ENCODE peak calls at places on chromosomes 11 and 22, in six cellular contexts. One of them, this sample, is unnamed.

GRCh38 chr22:43996170-43996980 is 27.7 kb upstream of the PARVB start:
- DNase-seq in H1: no peak
- DNase-seq in prostate gland: no peak
- DNase-seq in ovary: no peak
- DNase-seq in left ventricle myocardium inferior: peak
- DNase-seq in HL-60: peak
- DNase-seq in this sample: peak

GRCh38 chr22:25482868-25483639 is 81.4 kb upstream of the GRK3 start:
- DNase-seq in H1: no peak
- DNase-seq in prostate gland: peak
- DNase-seq in ovary: no peak
- DNase-seq in left ventricle myocardium inferior: no peak
- DNase-seq in HL-60: no peak
- DNase-seq in this sample: no peak

GRCh38 chr22:39098026-39098425 is 982 bp downstream of the APOBEC3H start:
- DNase-seq in H1: no peak
- DNase-seq in prostate gland: no peak
- DNase-seq in ovary: no peak
- DNase-seq in left ventricle myocardium inferior: no peak
- DNase-seq in HL-60: no peak
- DNase-seq in this sample: peak

GRCh38 chr11:69899957-69900821 is 81.0 kb upstream of the FGF3 start:
- DNase-seq in H1: no peak
- DNase-seq in prostate gland: no peak
- DNase-seq in ovary: no peak
- DNase-seq in left ventricle myocardium inferior: no peak
- DNase-seq in HL-60: no peak
- DNase-seq in this sample: no peak

GRCh38 chr11:128299132-128299726 is 288.1 kb downstream of the ETS1 start:
- DNase-seq in H1: no peak
- DNase-seq in prostate gland: no peak
- DNase-seq in ovary: no peak
- DNase-seq in left ventricle myocardium inferior: no peak
- DNase-seq in HL-60: no peak
- DNase-seq in this sample: no peak

GRCh38 chr11:3044004-3044403 is 13.2 kb downstream of the CARS1 start:
- DNase-seq in H1: no peak
- DNase-seq in prostate gland: no peak
- DNase-seq in ovary: no peak
- DNase-seq in left ventricle myocardium inferior: peak
- DNase-seq in HL-60: no peak
- DNase-seq in this sample: no peak

GRCh38 chr11:30826911-30827310 is 240.8 kb upstream of the MPPED2 start:
- DNase-seq in H1: no peak
- DNase-seq in prostate gland: no peak
- DNase-seq in ovary: no peak
- DNase-seq in left ventricle myocardium inferior: no peak
- DNase-seq in HL-60: no peak
- DNase-seq in this sample: no peak

GRCh38 chr22:41561335-41561734 is 525 bp downstream of the CSDC2 start:
- DNase-seq in H1: no peak
- DNase-seq in prostate gland: no peak
- DNase-seq in ovary: no peak
- DNase-seq in left ventricle myocardium inferior: no peak
- DNase-seq in HL-60: no peak
- DNase-seq in this sample: no peak

GRCh38 chr22:29753808-29754657 is 12.8 kb downstream of the ZMAT5 start:
- DNase-seq in H1: no peak
- DNase-seq in prostate gland: no peak
- DNase-seq in ovary: no peak
- DNase-seq in left ventricle myocardium inferior: no peak
- DNase-seq in HL-60: no peak
- DNase-seq in this sample: no peak

GRCh38 chr11:20099527-20099926 is 60.7 kb downstream of the DBX1 start:
- DNase-seq in H1: no peak
- DNase-seq in prostate gland: no peak
- DNase-seq in ovary: no peak
- DNase-seq in left ventricle myocardium inferior: no peak
- DNase-seq in HL-60: no peak
- DNase-seq in this sample: no peak

GRCh38 chr11:3809624-3809928 is 1.2 kb downstream of the PGAP2 start:
- DNase-seq in H1: no peak
- DNase-seq in prostate gland: no peak
- DNase-seq in ovary: no peak
- DNase-seq in left ventricle myocardium inferior: no peak
- DNase-seq in HL-60: no peak
- DNase-seq in this sample: no peak

GRCh38 chr22:49330421-49331222 is 497.1 kb downstream of the BRD1 start:
- DNase-seq in H1: no peak
- DNase-seq in prostate gland: no peak
- DNase-seq in ovary: no peak
- DNase-seq in left ventricle myocardium inferior: no peak
- DNase-seq in HL-60: no peak
- DNase-seq in this sample: no peak

GRCh38 chr11:719214-720016 is 13.4 kb downstream of the EPS8L2 start:
- DNase-seq in H1: no peak
- DNase-seq in prostate gland: no peak
- DNase-seq in ovary: no peak
- DNase-seq in left ventricle myocardium inferior: no peak
- DNase-seq in HL-60: no peak
- DNase-seq in this sample: no peak

DNA sequence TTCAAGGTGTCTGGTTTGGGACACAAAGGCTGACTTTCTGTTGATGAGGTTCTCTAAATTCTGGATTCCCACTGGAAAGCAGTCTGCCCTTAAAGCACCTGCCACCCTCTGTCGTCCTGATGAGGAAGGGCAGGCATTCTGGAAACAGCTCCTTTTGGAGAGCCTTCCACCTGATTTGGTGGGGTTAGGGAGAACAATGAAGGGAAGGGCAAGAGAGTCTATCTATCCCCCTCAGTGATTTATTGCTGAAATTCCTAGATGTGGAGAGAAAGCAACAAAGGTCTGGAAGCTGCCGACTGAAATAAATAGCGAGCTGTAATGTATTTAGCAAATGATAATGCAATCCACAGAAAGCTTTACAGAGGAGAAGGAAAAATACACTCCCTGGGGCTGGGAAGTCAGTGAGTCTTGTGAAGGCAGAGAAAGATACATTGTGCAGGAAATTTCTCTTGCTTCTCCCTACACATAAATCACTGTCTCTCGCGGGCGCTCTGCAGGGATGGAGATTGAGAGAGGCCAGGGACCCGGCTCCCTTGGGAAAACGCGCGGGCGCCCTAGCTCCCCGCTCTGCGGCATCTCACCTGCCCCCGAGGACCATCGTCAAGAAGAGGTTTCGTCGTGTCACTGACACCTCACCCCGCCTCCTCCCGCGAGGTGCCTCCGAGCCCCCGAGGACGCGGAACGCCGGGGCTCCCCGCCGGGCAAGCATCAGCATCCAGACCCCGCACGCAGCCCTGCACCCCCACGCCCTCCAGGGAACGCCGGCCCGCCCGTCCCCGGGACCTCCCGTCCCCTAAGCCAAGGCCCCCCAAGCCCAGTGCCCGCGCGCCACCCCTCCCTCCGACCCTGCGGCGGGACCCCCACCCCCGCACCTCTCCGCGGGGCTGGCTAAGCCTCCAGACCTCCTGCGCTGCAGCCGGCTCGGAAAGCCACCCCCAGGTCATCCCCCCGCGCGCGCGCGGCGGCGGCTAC is 673 bp downstream of the CDON start:
- DNase-seq in H1: no peak
- DNase-seq in prostate gland: peak
- DNase-seq in ovary: peak
- DNase-seq in left ventricle myocardium inferior: peak
- DNase-seq in HL-60: no peak
- DNase-seq in this sample: no peak
- TF ChIP-seq CTCF in H1: peak
- TF ChIP-seq CTCF in prostate gland: peak
- TF ChIP-seq CTCF in ovary: peak
- TF ChIP-seq CTCF in left ventricle myocardium inferior: peak
- TF ChIP-seq CTCF in HL-60: no peak
- TF ChIP-seq CTCF in this sample: peak

GRCh38 chr11:111911563-111912401 is at the start of gene CRYAB:
- DNase-seq in H1: no peak
- DNase-seq in prostate gland: peak
- DNase-seq in ovary: peak
- DNase-seq in left ventricle myocardium inferior: peak
- DNase-seq in HL-60: no peak
- DNase-seq in this sample: no peak
- H3K4me3 ChIP-seq in H1: no peak
- H3K4me3 ChIP-seq in prostate gland: peak
- H3K4me3 ChIP-seq in ovary: peak
- H3K4me3 ChIP-seq in left ventricle myocardium inferior: peak
- H3K4me3 ChIP-seq in HL-60: no peak
- H3K4me3 ChIP-seq in this sample: no peak

GRCh38 chr11:14078941-14079522 is 116.5 kb downstream of the SPON1 start:
- DNase-seq in H1: no peak
- DNase-seq in prostate gland: no peak
- DNase-seq in ovary: no peak
- DNase-seq in left ventricle myocardium inferior: no peak
- DNase-seq in HL-60: no peak
- DNase-seq in this sample: no peak
- TF ChIP-seq CTCF in H1: no peak
- TF ChIP-seq CTCF in prostate gland: no peak
- TF ChIP-seq CTCF in ovary: no peak
- TF ChIP-seq CTCF in left ventricle myocardium inferior: no peak
- TF ChIP-seq CTCF in HL-60: no peak
- TF ChIP-seq CTCF in this sample: no peak

GRCh38 chr22:45335021-45335818 is 25.5 kb downstream of the FAM118A start:
- DNase-seq in H1: peak
- DNase-seq in prostate gland: peak
- DNase-seq in ovary: no peak
- DNase-seq in left ventricle myocardium inferior: peak
- DNase-seq in HL-60: no peak
- DNase-seq in this sample: no peak
- H3K4me3 ChIP-seq in H1: no peak
- H3K4me3 ChIP-seq in prostate gland: no peak
- H3K4me3 ChIP-seq in ovary: no peak
- H3K4me3 ChIP-seq in left ventricle myocardium inferior: peak
- H3K4me3 ChIP-seq in HL-60: no peak
- H3K4me3 ChIP-seq in this sample: no peak